ENCODE peak calls at places on chromosomes 3 and 15, in six cellular contexts. H is ELR; A is activated effector memory CD4-positive, alpha-beta T cell treated with Interleukin-2 at 50 U/mL for 16 hours; W is DMS53; F is activated CD4-positive, CD25-positive, alpha-beta regulatory T cell treated with anti-CD3 and anti-CD28 coated beads, Interleukin-2, amount 50 U/mL, for 72 hours; X is germinal center. E is an unnamed sample.
A peak's percentile ranks its signal among the peaks of the same experiment; 100 is the strongest.

GRCh38 chr15:74788716-74789151 is 6.9 kb downstream of the CSK start:
- DNase-seq in H (no peak), A (peak; percentile 54), W (no peak), F (peak; percentile 64), X (peak; percentile 71), E (no peak)

GRCh38 chr3:112338021-112338726 is 5.2 kb downstream of the CD200 start:
- DNase-seq in H (peak; percentile 19), A (no peak), W (no peak), F (no peak), X (no peak), E (no peak)

GRCh38 chr15:41832875-41833274 is 5.0 kb downstream of the JMJD7 start:
- DNase-seq in H (no peak), A (no peak), W (peak; percentile 92), F (no peak), X (peak; percentile 18), E (no peak)

GRCh38 chr15:25882466-25882865 is 19.3 kb upstream of the ATP10A start:
- DNase-seq in H (no peak), A (no peak), W (no peak), F (no peak), X (no peak), E (no peak)

GRCh38 chr15:34582461-34583357 is 742 bp downstream of the GOLGA8B start:
- DNase-seq in H (peak; percentile 46), A (peak; percentile 18), W (peak; percentile 68), F (peak; percentile 53), X (peak; percentile 42), E (no peak)

GRCh38 chr15:84570164-84570692 is 30.6 kb upstream of the ZSCAN2 start:
- DNase-seq in H (peak; percentile 48), A (peak; percentile 53), W (peak; percentile 73), F (peak; percentile 64), X (peak; percentile 48), E (no peak)

GRCh38 chr15:74716647-74717046 is 8.7 kb downstream of the CYP1A1 start:
- DNase-seq in H (no peak), A (no peak), W (peak; percentile 48), F (no peak), X (no peak), E (no peak)

GRCh38 chr3:103712320-103713008 is 1277.6 kb downstream of the ZPLD1 start:
- DNase-seq in H (peak; percentile 87), A (no peak), W (peak; percentile 36), F (no peak), X (no peak), E (no peak)

GRCh38 chr3:14647976-14648955 is 3.3 kb upstream of the CCDC174 start:
- DNase-seq in H (no peak), A (no peak), W (no peak), F (no peak), X (no peak), E (no peak)

GRCh38 chr3:128112406-128112968 is 11.1 kb downstream of the RUVBL1 start:
- DNase-seq in H (peak; percentile 98), A (peak; percentile 31), W (peak; percentile 71), F (no peak), X (no peak), E (no peak)

GRCh38 chr3:18987862-18988447 is 160.4 kb upstream of the KCNH8 start:
- DNase-seq in H (no peak), A (no peak), W (no peak), F (no peak), X (no peak), E (no peak)

GRCh38 chr3:134003066-134003465 is 26.7 kb downstream of the SLCO2A1 start:
- DNase-seq in H (no peak), A (no peak), W (peak; percentile 13), F (no peak), X (no peak), E (no peak)

GRCh38 chr3:72245183-72245811 is 460.3 kb upstream of the PROK2 start:
- DNase-seq in H (no peak), A (no peak), W (no peak), F (no peak), X (no peak), E (peak; percentile 65)

GRCh38 chr3:134242649-134243637 is 7.7 kb downstream of the RYK start:
- DNase-seq in H (peak; percentile 86), A (no peak), W (peak; percentile 26), F (no peak), X (no peak), E (no peak)

GRCh38 chr3:10238330-10238995 is 9.8 kb upstream of the TATDN2 start:
- DNase-seq in H (no peak), A (no peak), W (no peak), F (no peak), X (no peak), E (no peak)

GRCh38 chr3:127791221-127791913 is 30.9 kb downstream of the MGLL start:
- DNase-seq in H (peak; percentile 82), A (no peak), W (peak; percentile 33), F (no peak), X (peak; percentile 57), E (peak; percentile 18)

GRCh38 chr3:127970966-127971592 is 56.0 kb downstream of the KBTBD12 start:
- DNase-seq in H (peak; percentile 68), A (no peak), W (peak; percentile 72), F (no peak), X (peak; percentile 43), E (no peak)

GRCh38 chr3:186311431-186311830 is 50.6 kb downstream of the DGKG start:
- DNase-seq in H (no peak), A (no peak), W (no peak), F (no peak), X (no peak), E (peak; percentile 7)

GRCh38 chr3:100136921-100137320 is 22.6 kb upstream of the FILIP1L start:
- DNase-seq in H (no peak), A (no peak), W (no peak), F (no peak), X (no peak), E (no peak)

GRCh38 chr3:190862209-190863118 is at the start of gene GMNC:
- DNase-seq in H (peak; percentile 83), A (no peak), W (peak; percentile 85), F (peak; percentile 38), X (peak; percentile 16), E (peak; percentile 44)

GRCh38 chr15:92846716-92847115 is 53.4 kb upstream of the CHD2 start:
- DNase-seq in H (peak; percentile 19), A (no peak), W (no peak), F (no peak), X (no peak), E (no peak)

GRCh38 chr3:25474000-25474399 is 45.9 kb downstream of the RARB start:
- DNase-seq in H (no peak), A (no peak), W (no peak), F (no peak), X (no peak), E (no peak)

GRCh38 chr15:77999486-77999885 is 78.0 kb downstream of the TBC1D2B start:
- DNase-seq in H (no peak), A (no peak), W (no peak), F (no peak), X (no peak), E (no peak)

GRCh38 chr15:67680645-67681044 is 138.1 kb downstream of the MAP2K5 start:
- DNase-seq in H (no peak), A (no peak), W (peak; percentile 6), F (no peak), X (no peak), E (no peak)

GRCh38 chr3:168341192-168341816 is 245.6 kb upstream of the GOLIM4 start:
- DNase-seq in H (no peak), A (no peak), W (no peak), F (no peak), X (no peak), E (no peak)

E was measured in amygdala.